ENCODE peak calls at places on chromosome 13, in seven cellular contexts. J is CD8-positive, alpha-beta memory T cell; U is upper lobe of right lung; W is transverse colon; V is aorta; M is activated T-helper 1 cell treated with Interleukin-2 at 50 U/mL for 16 hours; P is omental fat pad. N is an unnamed sample.

GRCh38 chr13:50340566-50341287 is 325.5 kb downstream of the KCNRG start:
- DNase-seq in W (no peak), V (no peak), P (no peak), J (no peak), M (no peak), U (no peak), N (no peak)

GRCh38 chr13:48902421-48902820 is 73.3 kb upstream of the FNDC3A start:
- DNase-seq in M (no peak), V (peak), U (no peak), P (no peak), W (no peak), J (no peak), N (no peak)

GRCh38 chr13:23763328-23763727 is 125.9 kb downstream of the MIPEP start:
- DNase-seq in M (no peak), W (no peak), V (no peak), U (no peak), J (no peak), P (no peak), N (no peak)

GRCh38 chr13:80945328-80945727 is 604.4 kb upstream of the SPRY2 start:
- DNase-seq in U (no peak), J (no peak), M (no peak), P (no peak), V (no peak), W (no peak), N (no peak)

GRCh38 chr13:86757236-86757978 is 913.8 kb upstream of the SLITRK5 start:
- DNase-seq in P (no peak), U (no peak), W (no peak), V (no peak), M (no peak), J (peak), N (no peak)

GRCh38 chr13:112330479-112331407 is 45.4 kb upstream of the SPACA7 start:
- DNase-seq in P (no peak), M (no peak), W (no peak), J (no peak), U (no peak), V (no peak), N (no peak)

GRCh38 chr13:40193290-40194203 is 472.9 kb downstream of the FOXO1 start:
- DNase-seq in W (no peak), V (peak), U (no peak), J (no peak), M (no peak), P (no peak), N (no peak)

GRCh38 chr13:26719356-26719945 is 41.1 kb downstream of the GPR12 start:
- DNase-seq in V (no peak), J (no peak), W (no peak), P (no peak), M (no peak), U (no peak), N (no peak)

GRCh38 chr13:42229287-42229686 is 42.7 kb upstream of the AKAP11 start:
- DNase-seq in U (no peak), P (no peak), M (no peak), W (no peak), J (no peak), V (no peak), N (no peak)

GRCh38 chr13:107205318-107206112 is 637.6 kb upstream of the ARGLU1 start:
- DNase-seq in U (peak), J (peak), P (peak), V (peak), M (peak), W (peak), N (no peak)

GRCh38 chr13:101785858-101786257 is 333.4 kb downstream of the ITGBL1 start:
- DNase-seq in M (no peak), W (no peak), U (no peak), P (no peak), J (no peak), V (no peak), N (no peak)

GRCh38 chr13:113846639-113847318 is 17.1 kb downstream of the GAS6 start:
- DNase-seq in J (no peak), P (peak), V (no peak), U (peak), W (no peak), M (no peak), N (no peak)

GRCh38 chr13:65940720-65941119 is 1289.4 kb downstream of the PCDH9 start:
- DNase-seq in J (no peak), P (no peak), U (no peak), W (no peak), V (no peak), M (no peak), N (no peak)

GRCh38 chr13:44969858-44970484 is 19.3 kb downstream of the NUFIP1 start:
- DNase-seq in U (no peak), P (no peak), J (no peak), W (no peak), M (no peak), V (no peak), N (no peak)

GRCh38 chr13:101455863-101456262 is 3.4 kb downstream of the ITGBL1 start:
- DNase-seq in V (no peak), M (no peak), P (no peak), U (no peak), W (no peak), J (no peak), N (no peak)

GRCh38 chr13:41634407-41634806 is 177.1 kb downstream of the RGCC start:
- DNase-seq in P (no peak), V (no peak), J (no peak), W (no peak), U (no peak), M (no peak), N (no peak)

GRCh38 chr13:110450016-110450900 is 111.3 kb downstream of the RAB20 start:
- DNase-seq in U (no peak), P (no peak), M (no peak), J (no peak), V (no peak), W (no peak), N (no peak)

GRCh38 chr13:24027494-24027893 is 130.2 kb upstream of the C1QTNF9B start:
- DNase-seq in M (no peak), U (no peak), J (no peak), V (no peak), P (no peak), W (no peak), N (no peak)

GRCh38 chr13:56182598-56182997 is 958.1 kb upstream of the PRR20A start:
- DNase-seq in U (no peak), V (no peak), M (no peak), P (no peak), J (no peak), W (no peak), N (no peak)

GRCh38 chr13:71607575-71607974 is 259.4 kb downstream of the DACH1 start:
- DNase-seq in W (no peak), M (no peak), U (no peak), V (no peak), P (no peak), J (no peak), N (no peak)

GRCh38 chr13:38686635-38687245 is at the start of gene FREM2:
- DNase-seq in V (no peak), P (no peak), U (peak), M (no peak), J (no peak), W (peak), N (peak)

GRCh38 chr13:25980255-25980654 is 71.6 kb downstream of the SHISA2 start:
- DNase-seq in W (no peak), P (no peak), U (no peak), V (no peak), M (no peak), J (no peak), N (no peak)

GRCh38 chr13:49240017-49240416 is 7.7 kb upstream of the CDADC1 start:
- DNase-seq in J (no peak), M (no peak), U (no peak), W (no peak), V (no peak), P (no peak), N (no peak)

GRCh38 chr13:101751488-101751887 is 299.0 kb downstream of the ITGBL1 start:
- DNase-seq in J (no peak), V (no peak), M (no peak), U (no peak), W (no peak), P (no peak), N (peak)

GRCh38 chr13:39765801-39766463 is 110.5 kb downstream of the COG6 start:
- DNase-seq in V (no peak), M (no peak), U (no peak), P (no peak), W (peak), J (no peak), N (no peak)

GRCh38 chr13:65112123-65113075 is 2117.7 kb downstream of the PCDH9 start:
- DNase-seq in U (no peak), W (no peak), P (no peak), V (no peak), J (no peak), M (no peak), N (no peak)

GRCh38 chr13:98892821-98893220 is 85.0 kb downstream of the DOCK9 start:
- DNase-seq in V (no peak), P (no peak), J (no peak), U (no peak), W (no peak), M (no peak), N (no peak)

GRCh38 chr13:109868583-109869311 is 82.4 kb upstream of the IRS2 start:
- DNase-seq in J (no peak), P (no peak), V (no peak), W (no peak), M (no peak), U (no peak), N (no peak)

GRCh38 chr13:110681868-110682550 is 23.9 kb downstream of the CARS2 start:
- DNase-seq in J (no peak), M (no peak), U (no peak), V (no peak), W (no peak), P (no peak), N (no peak)